ENCODE peak calls at places on chromosomes 7 and 10, in five cellular contexts. One of them, this sample, is unnamed. For H3K36me3, the result is how much of the 10 kb centered on the place peaks cover.

GRCh38 chr10:103584216-103585010 is 90.9 kb downstream of the NEURL1 start:
- ATAC-seq in HepG2: no peak
- ATAC-seq in upper lobe of left lung: no peak
- ATAC-seq in GM12878: peak
- ATAC-seq in K562: no peak
- ATAC-seq in this sample: peak

GRCh38 chr10:119303886-119304285 is 96.5 kb downstream of the GRK5 start:
- ATAC-seq in HepG2: no peak
- ATAC-seq in upper lobe of left lung: no peak
- ATAC-seq in GM12878: no peak
- ATAC-seq in K562: no peak
- ATAC-seq in this sample: no peak

GRCh38 chr7:74271742-74272141 is 17.5 kb upstream of the CLIP2 start:
- ATAC-seq in HepG2: no peak
- ATAC-seq in upper lobe of left lung: no peak
- ATAC-seq in GM12878: peak
- ATAC-seq in K562: no peak
- ATAC-seq in this sample: no peak

GRCh38 chr7:24964177-24964576 is 15.8 kb downstream of the OSBPL3 start:
- ATAC-seq in HepG2: no peak
- ATAC-seq in upper lobe of left lung: no peak
- ATAC-seq in GM12878: no peak
- ATAC-seq in K562: no peak
- ATAC-seq in this sample: no peak

GRCh38 chr7:11266101-11266500 is 292.4 kb downstream of the PHF14 start:
- ATAC-seq in HepG2: no peak
- ATAC-seq in upper lobe of left lung: no peak
- ATAC-seq in GM12878: no peak
- ATAC-seq in K562: no peak
- ATAC-seq in this sample: no peak

GRCh38 chr10:42519761-42520460 is 118.5 kb downstream of the ZNF33B start:
- ATAC-seq in HepG2: no peak
- ATAC-seq in upper lobe of left lung: no peak
- ATAC-seq in GM12878: no peak
- ATAC-seq in K562: no peak
- ATAC-seq in this sample: no peak

GRCh38 chr7:46478046-46478445 is 557.0 kb upstream of the IGFBP3 start:
- ATAC-seq in HepG2: no peak
- ATAC-seq in upper lobe of left lung: no peak
- ATAC-seq in GM12878: no peak
- ATAC-seq in K562: no peak
- ATAC-seq in this sample: no peak

GRCh38 chr7:132480534-132480933 is 95.7 kb downstream of the PLXNA4 start:
- ATAC-seq in HepG2: no peak
- ATAC-seq in upper lobe of left lung: no peak
- ATAC-seq in GM12878: no peak
- ATAC-seq in K562: no peak
- ATAC-seq in this sample: peak

GRCh38 chr10:34213193-34213804 is 601.8 kb downstream of the PARD3 start:
- ATAC-seq in HepG2: peak
- ATAC-seq in upper lobe of left lung: no peak
- ATAC-seq in GM12878: peak
- ATAC-seq in K562: no peak
- ATAC-seq in this sample: no peak

GRCh38 chr7:149856583-149856982 is 17.2 kb upstream of the ATP6V0E2 start:
- ATAC-seq in HepG2: no peak
- ATAC-seq in upper lobe of left lung: no peak
- ATAC-seq in GM12878: no peak
- ATAC-seq in K562: no peak
- ATAC-seq in this sample: no peak

GRCh38 chr10:96357038-96357620 is 1.7 kb downstream of the OPALIN start:
- ATAC-seq in HepG2: no peak
- ATAC-seq in upper lobe of left lung: no peak
- ATAC-seq in GM12878: no peak
- ATAC-seq in K562: no peak
- ATAC-seq in this sample: no peak

GRCh38 chr10:66639351-66639750 is 286.5 kb upstream of the LRRTM3 start:
- ATAC-seq in HepG2: no peak
- ATAC-seq in upper lobe of left lung: no peak
- ATAC-seq in GM12878: no peak
- ATAC-seq in K562: no peak
- ATAC-seq in this sample: no peak

GRCh38 chr7:27462575-27463270 is 200.0 kb downstream of the HIBADH start:
- ATAC-seq in HepG2: no peak
- ATAC-seq in upper lobe of left lung: no peak
- ATAC-seq in GM12878: no peak
- ATAC-seq in K562: no peak
- ATAC-seq in this sample: no peak

GRCh38 chr10:78062296-78062695 is 28.6 kb downstream of the RPS24 start:
- ATAC-seq in HepG2: no peak
- ATAC-seq in upper lobe of left lung: no peak
- ATAC-seq in GM12878: no peak
- ATAC-seq in K562: no peak
- ATAC-seq in this sample: no peak

GRCh38 chr7:106313966-106314365 is 29.2 kb upstream of the NAMPT start:
- ATAC-seq in HepG2: no peak
- ATAC-seq in upper lobe of left lung: no peak
- ATAC-seq in GM12878: peak
- ATAC-seq in K562: no peak
- ATAC-seq in this sample: no peak

GRCh38 chr10:3455385-3456334 is 283.1 kb upstream of the PITRM1 start:
- ATAC-seq in HepG2: no peak
- ATAC-seq in upper lobe of left lung: no peak
- ATAC-seq in GM12878: no peak
- ATAC-seq in K562: no peak
- ATAC-seq in this sample: no peak

GRCh38 chr7:47328392-47329319 is 253.3 kb downstream of the TNS3 start:
- ATAC-seq in HepG2: no peak
- ATAC-seq in upper lobe of left lung: peak
- ATAC-seq in GM12878: no peak
- ATAC-seq in K562: no peak
- ATAC-seq in this sample: peak

GRCh38 chr7:66628361-66629221 is at the start of gene KCTD7:
- ATAC-seq in HepG2: peak
- ATAC-seq in upper lobe of left lung: peak
- ATAC-seq in GM12878: peak
- ATAC-seq in K562: peak
- ATAC-seq in this sample: peak
- TF ChIP-seq EP300 in HepG2: no peak
- TF ChIP-seq EP300 in upper lobe of left lung: no peak
- TF ChIP-seq EP300 in GM12878: no peak
- TF ChIP-seq EP300 in K562: no peak
- TF ChIP-seq EP300 in this sample: no peak

GRCh38 chr7:99456288-99456687 is 9.7 kb downstream of the ATP5MF start:
- ATAC-seq in HepG2: no peak
- ATAC-seq in upper lobe of left lung: no peak
- ATAC-seq in GM12878: no peak
- ATAC-seq in K562: peak
- ATAC-seq in this sample: no peak
- H3K36me3 ChIP-seq in HepG2: under half
- H3K36me3 ChIP-seq in upper lobe of left lung: under half
- H3K36me3 ChIP-seq in GM12878: under half
- H3K36me3 ChIP-seq in K562: half or more
- H3K36me3 ChIP-seq in this sample: under half

GRCh38 chr10:74121368-74121767 is 29.3 kb downstream of the AP3M1 start:
- ATAC-seq in HepG2: no peak
- ATAC-seq in upper lobe of left lung: no peak
- ATAC-seq in GM12878: no peak
- ATAC-seq in K562: no peak
- ATAC-seq in this sample: no peak
- H3K27ac ChIP-seq in HepG2: no peak
- H3K27ac ChIP-seq in upper lobe of left lung: no peak
- H3K27ac ChIP-seq in GM12878: no peak
- H3K27ac ChIP-seq in K562: no peak
- H3K27ac ChIP-seq in this sample: no peak

GRCh38 chr10:88898727-88899126 is 18.7 kb downstream of the STAMBPL1 start:
- ATAC-seq in HepG2: no peak
- ATAC-seq in upper lobe of left lung: no peak
- ATAC-seq in GM12878: peak
- ATAC-seq in K562: no peak
- ATAC-seq in this sample: no peak

GRCh38 chr10:88895252-88895651 is 15.2 kb downstream of the STAMBPL1 start:
- ATAC-seq in HepG2: peak
- ATAC-seq in upper lobe of left lung: no peak
- ATAC-seq in GM12878: peak
- ATAC-seq in K562: no peak
- ATAC-seq in this sample: no peak

GRCh38 chr10:88893611-88894010 is 13.6 kb downstream of the STAMBPL1 start:
- ATAC-seq in HepG2: no peak
- ATAC-seq in upper lobe of left lung: no peak
- ATAC-seq in GM12878: no peak
- ATAC-seq in K562: no peak
- ATAC-seq in this sample: peak

GRCh38 chr10:88897019-88897853 is 17.2 kb downstream of the STAMBPL1 start:
- ATAC-seq in HepG2: peak
- ATAC-seq in upper lobe of left lung: no peak
- ATAC-seq in GM12878: no peak
- ATAC-seq in K562: no peak
- ATAC-seq in this sample: no peak

DNA sequence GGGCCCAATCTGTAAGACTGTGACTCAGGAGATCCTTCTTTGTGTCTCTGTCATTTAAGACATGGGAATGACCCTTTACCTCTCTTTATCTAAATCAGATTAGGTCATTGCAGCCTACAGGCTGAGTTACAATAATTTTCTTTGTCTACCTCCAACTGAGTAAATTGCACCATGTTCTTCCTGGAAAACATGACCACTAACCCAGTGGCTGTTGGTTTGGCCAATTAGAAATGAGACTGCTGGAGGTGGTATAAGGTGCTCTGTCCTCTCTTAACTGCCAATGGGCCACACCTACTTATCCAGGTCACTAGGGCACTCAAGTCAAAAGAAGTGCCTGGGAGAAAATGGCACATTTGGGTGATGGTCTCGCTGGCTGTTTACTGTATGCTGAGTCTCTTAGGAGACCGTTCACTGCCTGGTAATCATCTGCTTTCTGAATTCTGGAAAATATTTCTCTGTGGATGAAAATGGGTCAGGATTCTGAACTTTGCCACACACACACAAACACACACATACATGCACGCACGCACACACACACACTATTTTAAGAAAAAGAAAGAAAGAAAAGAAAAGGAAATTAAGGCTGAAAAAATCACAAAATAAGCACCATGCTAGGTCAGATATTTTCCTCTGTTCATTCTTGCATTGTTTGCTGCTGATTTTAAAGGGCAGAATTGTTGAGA is 16.4 kb downstream of the STAMBPL1 start:
- ATAC-seq in HepG2: peak
- ATAC-seq in upper lobe of left lung: no peak
- ATAC-seq in GM12878: no peak
- ATAC-seq in K562: no peak
- ATAC-seq in this sample: no peak
- TF ChIP-seq EP300 in HepG2: no peak
- TF ChIP-seq EP300 in upper lobe of left lung: no peak
- TF ChIP-seq EP300 in GM12878: no peak
- TF ChIP-seq EP300 in K562: no peak
- TF ChIP-seq EP300 in this sample: no peak

DNA sequence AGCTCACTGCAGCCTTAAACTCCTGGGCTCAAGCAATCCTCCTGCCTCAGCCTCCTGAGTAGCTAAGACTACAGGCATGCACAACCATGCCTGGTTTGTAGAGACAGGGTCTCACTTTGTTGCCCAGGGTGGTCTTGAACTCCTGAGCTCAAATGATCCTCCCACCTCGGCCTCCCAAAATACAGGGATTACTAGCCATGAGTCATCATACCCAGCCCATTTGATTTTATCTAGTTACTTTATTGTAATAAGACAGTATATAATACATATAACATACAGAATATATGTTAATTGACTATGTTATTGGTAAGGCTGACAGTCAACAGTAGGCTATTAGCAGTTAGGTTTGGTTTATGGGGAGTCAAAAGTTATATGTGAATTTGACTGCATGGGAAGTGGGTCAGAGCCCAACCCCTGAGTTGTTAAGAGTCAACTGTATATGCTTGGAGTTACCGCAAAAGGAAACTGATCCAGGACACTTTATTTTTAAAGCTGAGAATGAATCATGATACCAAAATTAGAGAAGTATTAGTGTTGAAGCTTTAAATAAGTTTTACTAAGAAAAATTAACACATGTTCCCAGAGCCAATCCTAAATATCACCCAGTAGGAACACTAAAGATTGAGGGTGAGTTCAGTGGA is 20.7 kb upstream of the KMT2E start:
- ATAC-seq in HepG2: no peak
- ATAC-seq in upper lobe of left lung: no peak
- ATAC-seq in GM12878: no peak
- ATAC-seq in K562: peak
- ATAC-seq in this sample: no peak
- H3K36me3 ChIP-seq in HepG2: under half
- H3K36me3 ChIP-seq in upper lobe of left lung: under half
- H3K36me3 ChIP-seq in GM12878: under half
- H3K36me3 ChIP-seq in K562: half or more
- H3K36me3 ChIP-seq in this sample: under half

DNA sequence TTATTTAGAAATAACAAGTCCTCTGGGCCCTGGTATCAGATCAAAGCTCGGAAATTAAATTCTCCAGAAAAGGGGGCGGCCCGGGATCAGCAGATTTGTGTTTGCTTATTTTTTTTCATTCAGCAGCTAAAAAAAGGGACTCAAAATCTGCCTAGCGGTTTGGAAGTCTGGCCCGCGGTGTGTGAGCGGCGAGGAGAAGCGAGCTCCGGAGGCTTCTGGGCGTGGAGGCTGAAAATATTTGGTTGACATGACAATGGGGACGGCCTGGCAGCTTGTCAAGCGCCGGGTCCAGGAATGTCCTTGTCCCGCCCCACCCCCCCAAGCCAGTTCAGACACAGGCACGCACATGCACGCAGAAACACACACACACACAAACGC is 43.4 kb downstream of the FOXL3 start:
- ATAC-seq in HepG2: peak
- ATAC-seq in upper lobe of left lung: no peak
- ATAC-seq in GM12878: no peak
- ATAC-seq in K562: no peak
- ATAC-seq in this sample: peak
- H3K27ac ChIP-seq in HepG2: peak
- H3K27ac ChIP-seq in upper lobe of left lung: peak
- H3K27ac ChIP-seq in GM12878: no peak
- H3K27ac ChIP-seq in K562: no peak
- H3K27ac ChIP-seq in this sample: no peak